ENCODE peak calls at places on chromosomes 5 and 9, in five cellular contexts. One of them, this sample, is unnamed.
A peak's percentile ranks its signal among the peaks of the same experiment; 100 is the strongest.

GRCh38 chr9:86406366-86406765 is 52.2 kb upstream of the TUT7 start:
- DNase-seq in HCT116: no peak
- DNase-seq in Peyer's patch: no peak
- DNase-seq in IMR-90: peak; percentile 88
- DNase-seq in suprapubic skin: no peak
- DNase-seq in this sample: peak; percentile 51

GRCh38 chr5:34609951-34610431 is 46.1 kb upstream of the RAI14 start:
- DNase-seq in HCT116: no peak
- DNase-seq in Peyer's patch: no peak
- DNase-seq in IMR-90: peak; percentile 50
- DNase-seq in suprapubic skin: no peak
- DNase-seq in this sample: no peak

GRCh38 chr9:14400658-14400995 is 86.7 kb upstream of the NFIB start:
- DNase-seq in HCT116: peak; percentile 6
- DNase-seq in Peyer's patch: no peak
- DNase-seq in IMR-90: peak; percentile 58
- DNase-seq in suprapubic skin: peak; percentile 72
- DNase-seq in this sample: no peak

GRCh38 chr5:74839228-74839627 is 27.0 kb downstream of the FAM169A start:
- DNase-seq in HCT116: no peak
- DNase-seq in Peyer's patch: no peak
- DNase-seq in IMR-90: no peak
- DNase-seq in suprapubic skin: no peak
- DNase-seq in this sample: no peak

GRCh38 chr5:160054047-160054446 is 45.1 kb downstream of the TTC1 start:
- DNase-seq in HCT116: no peak
- DNase-seq in Peyer's patch: no peak
- DNase-seq in IMR-90: peak; percentile 61
- DNase-seq in suprapubic skin: no peak
- DNase-seq in this sample: no peak

GRCh38 chr9:94937214-94937903 is 210.9 kb downstream of the AOPEP start:
- DNase-seq in HCT116: no peak
- DNase-seq in Peyer's patch: no peak
- DNase-seq in IMR-90: peak; percentile 98
- DNase-seq in suprapubic skin: no peak
- DNase-seq in this sample: no peak

GRCh38 chr5:72177538-72177937 is 70.3 kb downstream of the MAP1B start:
- DNase-seq in HCT116: no peak
- DNase-seq in Peyer's patch: no peak
- DNase-seq in IMR-90: no peak
- DNase-seq in suprapubic skin: no peak
- DNase-seq in this sample: no peak

GRCh38 chr9:128887914-128888350 is 6.0 kb downstream of the LRRC8A start:
- DNase-seq in HCT116: no peak
- DNase-seq in Peyer's patch: no peak
- DNase-seq in IMR-90: no peak
- DNase-seq in suprapubic skin: peak; percentile 62
- DNase-seq in this sample: no peak

GRCh38 chr9:97772145-97772544 is 75.0 kb upstream of the XPA start:
- DNase-seq in HCT116: no peak
- DNase-seq in Peyer's patch: no peak
- DNase-seq in IMR-90: no peak
- DNase-seq in suprapubic skin: no peak
- DNase-seq in this sample: no peak

GRCh38 chr5:65483474-65484346 is 2.0 kb upstream of the ADAMTS6 start:
- DNase-seq in HCT116: peak; percentile 52
- DNase-seq in Peyer's patch: no peak
- DNase-seq in IMR-90: peak; percentile 86
- DNase-seq in suprapubic skin: no peak
- DNase-seq in this sample: no peak

GRCh38 chr5:171310816-171311697 is 2.0 kb downstream of the TLX3 start:
- DNase-seq in HCT116: no peak
- DNase-seq in Peyer's patch: no peak
- DNase-seq in IMR-90: peak; percentile 39
- DNase-seq in suprapubic skin: no peak
- DNase-seq in this sample: no peak

GRCh38 chr5:68848086-68848485 is 245.7 kb upstream of the SLC30A5 start:
- DNase-seq in HCT116: no peak
- DNase-seq in Peyer's patch: no peak
- DNase-seq in IMR-90: no peak
- DNase-seq in suprapubic skin: no peak
- DNase-seq in this sample: no peak

GRCh38 chr5:140042551-140043507 is at the start of gene NRG2:
- DNase-seq in HCT116: peak; percentile 24
- DNase-seq in Peyer's patch: peak; percentile 55
- DNase-seq in IMR-90: peak; percentile 7
- DNase-seq in suprapubic skin: peak; percentile 79
- DNase-seq in this sample: peak; percentile 37

GRCh38 chr9:20618361-20618799 is 3.9 kb downstream of the MLLT3 start:
- DNase-seq in HCT116: no peak
- DNase-seq in Peyer's patch: no peak
- DNase-seq in IMR-90: peak; percentile 77
- DNase-seq in suprapubic skin: no peak
- DNase-seq in this sample: no peak

GRCh38 chr5:178453224-178453623 is 137.0 kb downstream of the COL23A1 start:
- DNase-seq in HCT116: no peak
- DNase-seq in Peyer's patch: no peak
- DNase-seq in IMR-90: peak; percentile 41
- DNase-seq in suprapubic skin: no peak
- DNase-seq in this sample: no peak

DNA sequence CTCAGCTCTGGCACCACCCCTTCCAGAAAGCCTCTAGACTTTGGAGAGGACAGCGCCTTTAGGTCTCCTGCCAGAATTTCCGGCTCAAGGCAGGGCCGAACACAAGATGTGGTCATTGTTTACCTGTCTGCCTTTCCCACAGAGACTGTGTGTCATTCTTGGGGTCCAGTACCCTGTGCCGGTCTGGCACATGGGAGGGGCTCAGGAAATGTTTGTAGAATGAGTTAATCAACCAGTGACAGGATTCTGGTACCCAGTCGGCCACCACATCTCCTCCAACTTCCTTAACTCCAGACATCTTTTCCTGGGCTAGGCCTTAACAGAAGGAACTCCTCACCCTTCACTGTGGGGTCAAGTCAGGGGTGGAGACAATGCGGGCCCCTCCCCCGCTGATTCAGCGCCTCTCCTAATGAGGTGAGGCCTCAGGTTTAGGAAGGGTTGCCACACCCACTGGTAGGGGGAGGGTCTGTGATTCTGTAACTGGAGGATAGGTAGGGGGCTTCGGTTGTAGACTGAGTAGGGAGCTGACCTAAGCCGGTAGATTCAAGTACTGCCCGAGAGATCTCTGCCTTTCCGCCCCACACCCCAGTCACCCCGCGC is 29.3 kb downstream of the PCDH1 start:
- DNase-seq in HCT116: no peak
- DNase-seq in Peyer's patch: peak; percentile 33
- DNase-seq in IMR-90: peak; percentile 66
- DNase-seq in suprapubic skin: no peak
- DNase-seq in this sample: no peak
- TF ChIP-seq POLR2A in HCT116: no peak
- TF ChIP-seq POLR2A in Peyer's patch: peak; percentile 59
- TF ChIP-seq POLR2A in IMR-90: no peak
- TF ChIP-seq POLR2A in suprapubic skin: no peak
- TF ChIP-seq POLR2A in this sample: no peak

DNA sequence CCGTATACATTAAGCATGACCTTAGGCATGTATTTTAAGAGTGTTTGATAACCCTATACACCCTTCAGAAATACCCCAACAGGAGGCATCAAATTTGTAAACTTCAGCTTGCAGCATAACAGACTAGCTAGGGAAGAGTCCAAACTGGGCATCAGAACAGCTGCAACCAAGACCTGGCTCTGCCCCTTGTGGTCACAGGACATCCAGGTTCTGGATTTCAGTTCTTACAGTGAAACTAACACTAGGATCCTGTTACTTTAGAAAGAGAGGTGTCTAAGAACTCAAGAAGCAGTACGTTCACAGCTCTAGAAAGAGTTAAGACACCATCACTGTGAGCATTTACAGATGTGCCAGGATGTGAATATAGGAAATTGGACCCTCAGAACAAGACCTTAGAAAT is 229.8 kb downstream of the BNC2 start:
- DNase-seq in HCT116: no peak
- DNase-seq in Peyer's patch: no peak
- DNase-seq in IMR-90: no peak
- DNase-seq in suprapubic skin: no peak
- DNase-seq in this sample: no peak
- TF ChIP-seq CTCF in HCT116: no peak
- TF ChIP-seq CTCF in Peyer's patch: no peak
- TF ChIP-seq CTCF in IMR-90: no peak
- TF ChIP-seq CTCF in suprapubic skin: no peak
- TF ChIP-seq CTCF in this sample: no peak

GRCh38 chr9:251398-251797 is 36.7 kb downstream of the DOCK8 start:
- DNase-seq in HCT116: no peak
- DNase-seq in Peyer's patch: no peak
- DNase-seq in IMR-90: no peak
- DNase-seq in suprapubic skin: no peak
- DNase-seq in this sample: no peak

GRCh38 chr9:250039-250438 is 35.4 kb downstream of the DOCK8 start:
- DNase-seq in HCT116: no peak
- DNase-seq in Peyer's patch: no peak
- DNase-seq in IMR-90: no peak
- DNase-seq in suprapubic skin: no peak
- DNase-seq in this sample: no peak

GRCh38 chr9:254516-254915 is 39.9 kb downstream of the DOCK8 start:
- DNase-seq in HCT116: no peak
- DNase-seq in Peyer's patch: no peak
- DNase-seq in IMR-90: no peak
- DNase-seq in suprapubic skin: no peak
- DNase-seq in this sample: no peak

GRCh38 chr9:250625-251024 is 36.0 kb downstream of the DOCK8 start:
- DNase-seq in HCT116: no peak
- DNase-seq in Peyer's patch: no peak
- DNase-seq in IMR-90: no peak
- DNase-seq in suprapubic skin: no peak
- DNase-seq in this sample: no peak

GRCh38 chr9:253539-253938 is 38.9 kb downstream of the DOCK8 start:
- DNase-seq in HCT116: no peak
- DNase-seq in Peyer's patch: no peak
- DNase-seq in IMR-90: no peak
- DNase-seq in suprapubic skin: no peak
- DNase-seq in this sample: no peak
- TF ChIP-seq POLR2A in HCT116: no peak
- TF ChIP-seq POLR2A in Peyer's patch: no peak
- TF ChIP-seq POLR2A in IMR-90: no peak
- TF ChIP-seq POLR2A in suprapubic skin: no peak
- TF ChIP-seq POLR2A in this sample: no peak

GRCh38 chr9:89808076-89808701 is 203.4 kb downstream of the GADD45G start:
- DNase-seq in HCT116: no peak
- DNase-seq in Peyer's patch: no peak
- DNase-seq in IMR-90: no peak
- DNase-seq in suprapubic skin: no peak
- DNase-seq in this sample: peak; percentile 80
- TF ChIP-seq CTCF in HCT116: no peak
- TF ChIP-seq CTCF in Peyer's patch: no peak
- TF ChIP-seq CTCF in IMR-90: no peak
- TF ChIP-seq CTCF in suprapubic skin: no peak
- TF ChIP-seq CTCF in this sample: no peak

DNA sequence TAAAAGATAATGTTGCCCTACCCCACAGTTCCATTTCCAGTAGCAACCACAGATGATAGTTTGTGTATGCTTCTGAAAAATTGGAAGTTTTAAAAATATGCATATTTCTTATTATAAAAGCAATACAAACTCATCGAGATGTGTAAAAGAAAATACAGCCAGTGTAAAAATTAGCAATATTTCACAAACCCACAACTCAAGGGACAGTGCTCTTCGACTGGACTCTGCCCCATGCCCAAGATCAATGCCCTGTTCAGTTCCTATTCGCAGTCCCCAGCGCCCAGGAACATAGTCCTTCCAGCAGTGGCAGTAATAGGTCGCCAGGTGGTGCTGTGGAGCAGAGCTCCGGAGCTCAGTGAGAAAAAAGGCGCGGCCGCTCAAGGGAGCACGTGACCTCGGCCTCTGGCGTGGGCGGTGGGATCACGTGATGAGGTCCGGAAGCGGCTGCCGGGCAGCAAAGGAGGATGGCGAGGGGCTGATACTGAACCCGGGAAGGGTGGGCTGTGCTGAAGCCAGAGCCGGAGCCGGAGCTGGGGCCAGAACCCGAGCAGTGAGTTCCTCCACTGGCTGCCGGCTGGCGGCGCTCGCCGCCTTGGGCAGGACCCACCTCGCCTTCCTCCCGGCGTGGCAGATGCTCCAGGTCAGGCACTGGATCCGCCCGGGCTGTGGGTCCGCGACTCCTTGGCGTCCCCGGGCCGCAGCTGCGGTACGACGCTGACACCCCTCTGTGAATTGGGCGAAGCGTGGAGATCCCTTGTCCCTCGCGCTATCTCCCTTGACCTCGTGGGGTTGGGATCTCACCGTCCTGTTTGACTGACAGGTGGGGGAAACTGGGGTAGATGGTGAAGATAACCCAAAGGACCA is at the start of gene SLC36A1:
- DNase-seq in HCT116: peak; percentile 80
- DNase-seq in Peyer's patch: peak; percentile 96
- DNase-seq in IMR-90: peak; percentile 86
- DNase-seq in suprapubic skin: peak; percentile 97
- DNase-seq in this sample: peak; percentile 94
- TF ChIP-seq POLR2A in HCT116: peak; percentile 59
- TF ChIP-seq POLR2A in Peyer's patch: peak; percentile 58
- TF ChIP-seq POLR2A in IMR-90: peak; percentile 41
- TF ChIP-seq POLR2A in suprapubic skin: no peak
- TF ChIP-seq POLR2A in this sample: no peak

DNA sequence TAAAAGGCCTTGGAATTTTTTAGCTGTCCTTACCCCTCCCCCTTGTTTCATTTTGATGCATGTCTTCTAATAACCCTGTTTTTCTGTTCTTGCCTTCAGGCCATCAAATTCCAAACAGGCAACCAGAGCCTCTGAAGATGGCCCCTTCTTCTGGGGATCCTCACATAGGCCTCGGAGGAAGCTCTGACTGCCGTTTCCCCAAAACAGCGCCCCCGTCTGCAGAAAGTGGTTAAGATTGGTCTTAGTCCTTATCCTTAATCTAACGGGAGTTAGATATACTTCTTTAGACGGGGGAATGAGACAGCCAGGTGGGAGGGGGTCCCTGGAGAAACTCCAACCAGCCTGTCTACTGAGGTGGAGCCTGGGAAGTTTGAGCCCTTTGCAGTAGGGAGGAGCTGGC is 226.3 kb upstream of the ZNF608 start:
- DNase-seq in HCT116: no peak
- DNase-seq in Peyer's patch: no peak
- DNase-seq in IMR-90: no peak
- DNase-seq in suprapubic skin: no peak
- DNase-seq in this sample: no peak
- TF ChIP-seq CTCF in HCT116: no peak
- TF ChIP-seq CTCF in Peyer's patch: no peak
- TF ChIP-seq CTCF in IMR-90: no peak
- TF ChIP-seq CTCF in suprapubic skin: no peak
- TF ChIP-seq CTCF in this sample: no peak

DNA sequence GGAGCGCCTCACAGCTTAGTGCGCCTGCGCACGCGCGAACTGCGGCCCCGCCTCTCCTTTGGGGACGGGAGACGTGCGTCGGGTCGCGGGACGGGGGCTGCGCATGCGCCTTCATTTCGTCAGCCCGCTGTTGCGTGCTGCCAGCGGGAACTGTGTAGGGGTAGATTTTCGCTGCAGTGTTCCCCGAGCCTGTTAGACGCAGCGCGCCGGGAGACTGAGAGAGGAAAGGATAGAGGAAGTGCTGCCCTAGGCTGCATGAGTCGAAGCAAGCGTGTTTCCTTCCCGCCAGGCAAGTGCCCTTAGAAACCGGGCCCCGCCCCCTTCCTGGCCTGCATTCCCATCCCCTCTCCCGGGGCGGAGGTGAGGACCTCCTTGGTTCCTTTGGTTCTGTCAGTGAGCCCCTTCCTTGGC is 12.3 kb downstream of the ITGA1 start:
- DNase-seq in HCT116: peak; percentile 83
- DNase-seq in Peyer's patch: peak; percentile 88
- DNase-seq in IMR-90: peak; percentile 94
- DNase-seq in suprapubic skin: peak; percentile 95
- DNase-seq in this sample: peak; percentile 92
- TF ChIP-seq POLR2A in HCT116: peak; percentile 45
- TF ChIP-seq POLR2A in Peyer's patch: peak; percentile 72
- TF ChIP-seq POLR2A in IMR-90: peak; percentile 71
- TF ChIP-seq POLR2A in suprapubic skin: no peak
- TF ChIP-seq POLR2A in this sample: no peak